ENCODE peak calls at places on chromosomes 4 and X, in nine cellular contexts. One of them, this sample, is unnamed.

GRCh38 chr4:145909331-145909730 is 29.3 kb downstream of the ZNF827 start:
- DNase-seq in bronchial epithelial cell: peak
- DNase-seq in mesothelial cell of epicardium: no peak
- DNase-seq in brain microvascular endothelial cell: no peak
- DNase-seq in lower leg skin: no peak
- DNase-seq in GM23338: peak
- DNase-seq in fibroblast of pulmonary artery: peak
- DNase-seq in MCF 10A: peak
- DNase-seq in tibial artery: no peak
- DNase-seq in this sample: no peak

GRCh38 chrX:11579856-11580595 is 85.7 kb downstream of the ARHGAP6 start:
- DNase-seq in bronchial epithelial cell: no peak
- DNase-seq in mesothelial cell of epicardium: no peak
- DNase-seq in brain microvascular endothelial cell: no peak
- DNase-seq in lower leg skin: no peak
- DNase-seq in GM23338: no peak
- DNase-seq in fibroblast of pulmonary artery: no peak
- DNase-seq in MCF 10A: no peak
- DNase-seq in tibial artery: no peak
- DNase-seq in this sample: no peak

GRCh38 chr4:180057198-180057821 is 2185.9 kb upstream of the TENM3 start:
- DNase-seq in bronchial epithelial cell: no peak
- DNase-seq in mesothelial cell of epicardium: no peak
- DNase-seq in brain microvascular endothelial cell: no peak
- DNase-seq in lower leg skin: no peak
- DNase-seq in GM23338: peak
- DNase-seq in fibroblast of pulmonary artery: no peak
- DNase-seq in MCF 10A: no peak
- DNase-seq in tibial artery: no peak
- DNase-seq in this sample: no peak

GRCh38 chr4:89929425-89930272 is 35.0 kb downstream of the MMRN1 start:
- DNase-seq in bronchial epithelial cell: peak
- DNase-seq in mesothelial cell of epicardium: no peak
- DNase-seq in brain microvascular endothelial cell: no peak
- DNase-seq in lower leg skin: no peak
- DNase-seq in GM23338: no peak
- DNase-seq in fibroblast of pulmonary artery: peak
- DNase-seq in MCF 10A: peak
- DNase-seq in tibial artery: no peak
- DNase-seq in this sample: no peak

GRCh38 chrX:33252306-33252825 is 41.0 kb upstream of the DMD start:
- DNase-seq in bronchial epithelial cell: no peak
- DNase-seq in mesothelial cell of epicardium: no peak
- DNase-seq in brain microvascular endothelial cell: peak
- DNase-seq in lower leg skin: no peak
- DNase-seq in GM23338: peak
- DNase-seq in fibroblast of pulmonary artery: no peak
- DNase-seq in MCF 10A: no peak
- DNase-seq in tibial artery: no peak
- DNase-seq in this sample: no peak

GRCh38 chr4:183398298-183399129 is 45.9 kb upstream of the CDKN2AIP start:
- DNase-seq in bronchial epithelial cell: peak
- DNase-seq in mesothelial cell of epicardium: peak
- DNase-seq in brain microvascular endothelial cell: peak
- DNase-seq in lower leg skin: peak
- DNase-seq in GM23338: peak
- DNase-seq in fibroblast of pulmonary artery: peak
- DNase-seq in MCF 10A: peak
- DNase-seq in tibial artery: peak
- DNase-seq in this sample: no peak

GRCh38 chr4:173360587-173361221 is 10.1 kb upstream of the SAP30 start:
- DNase-seq in bronchial epithelial cell: peak
- DNase-seq in mesothelial cell of epicardium: no peak
- DNase-seq in brain microvascular endothelial cell: no peak
- DNase-seq in lower leg skin: no peak
- DNase-seq in GM23338: peak
- DNase-seq in fibroblast of pulmonary artery: peak
- DNase-seq in MCF 10A: peak
- DNase-seq in tibial artery: no peak
- DNase-seq in this sample: no peak

GRCh38 chr4:106287353-106287969 is 28.5 kb downstream of the TBCK start:
- DNase-seq in bronchial epithelial cell: peak
- DNase-seq in mesothelial cell of epicardium: no peak
- DNase-seq in brain microvascular endothelial cell: peak
- DNase-seq in lower leg skin: no peak
- DNase-seq in GM23338: no peak
- DNase-seq in fibroblast of pulmonary artery: peak
- DNase-seq in MCF 10A: peak
- DNase-seq in tibial artery: no peak
- DNase-seq in this sample: no peak

GRCh38 chrX:153102436-153102835 is 30.2 kb downstream of the PNMA6A start:
- DNase-seq in bronchial epithelial cell: peak
- DNase-seq in mesothelial cell of epicardium: no peak
- DNase-seq in brain microvascular endothelial cell: no peak
- DNase-seq in lower leg skin: no peak
- DNase-seq in GM23338: no peak
- DNase-seq in fibroblast of pulmonary artery: no peak
- DNase-seq in MCF 10A: no peak
- DNase-seq in tibial artery: no peak
- DNase-seq in this sample: no peak

GRCh38 chr4:5989236-5990225 is 28.7 kb downstream of the C4orf50 start:
- DNase-seq in bronchial epithelial cell: no peak
- DNase-seq in mesothelial cell of epicardium: no peak
- DNase-seq in brain microvascular endothelial cell: no peak
- DNase-seq in lower leg skin: peak
- DNase-seq in GM23338: no peak
- DNase-seq in fibroblast of pulmonary artery: no peak
- DNase-seq in MCF 10A: no peak
- DNase-seq in tibial artery: no peak
- DNase-seq in this sample: no peak

GRCh38 chr4:8771258-8771590 is 100.4 kb downstream of the HMX1 start:
- DNase-seq in bronchial epithelial cell: no peak
- DNase-seq in mesothelial cell of epicardium: peak
- DNase-seq in brain microvascular endothelial cell: no peak
- DNase-seq in lower leg skin: peak
- DNase-seq in GM23338: peak
- DNase-seq in fibroblast of pulmonary artery: no peak
- DNase-seq in MCF 10A: no peak
- DNase-seq in tibial artery: no peak
- DNase-seq in this sample: no peak

GRCh38 chr4:111854494-111855087 is 290.7 kb upstream of the FAM241A start:
- DNase-seq in bronchial epithelial cell: peak
- DNase-seq in mesothelial cell of epicardium: no peak
- DNase-seq in brain microvascular endothelial cell: peak
- DNase-seq in lower leg skin: no peak
- DNase-seq in GM23338: peak
- DNase-seq in fibroblast of pulmonary artery: peak
- DNase-seq in MCF 10A: peak
- DNase-seq in tibial artery: no peak
- DNase-seq in this sample: no peak

GRCh38 chr4:107292979-107293378 is 256.9 kb upstream of the DKK2 start:
- DNase-seq in bronchial epithelial cell: peak
- DNase-seq in mesothelial cell of epicardium: no peak
- DNase-seq in brain microvascular endothelial cell: no peak
- DNase-seq in lower leg skin: no peak
- DNase-seq in GM23338: no peak
- DNase-seq in fibroblast of pulmonary artery: no peak
- DNase-seq in MCF 10A: no peak
- DNase-seq in tibial artery: no peak
- DNase-seq in this sample: no peak

GRCh38 chr4:48944252-48944651 is 37.7 kb upstream of the OCIAD2 start:
- DNase-seq in bronchial epithelial cell: peak
- DNase-seq in mesothelial cell of epicardium: no peak
- DNase-seq in brain microvascular endothelial cell: no peak
- DNase-seq in lower leg skin: no peak
- DNase-seq in GM23338: no peak
- DNase-seq in fibroblast of pulmonary artery: peak
- DNase-seq in MCF 10A: peak
- DNase-seq in tibial artery: no peak
- DNase-seq in this sample: no peak

GRCh38 chr4:87165886-87166285 is 54.5 kb downstream of the KLHL8 start:
- DNase-seq in bronchial epithelial cell: no peak
- DNase-seq in mesothelial cell of epicardium: no peak
- DNase-seq in brain microvascular endothelial cell: no peak
- DNase-seq in lower leg skin: no peak
- DNase-seq in GM23338: no peak
- DNase-seq in fibroblast of pulmonary artery: no peak
- DNase-seq in MCF 10A: no peak
- DNase-seq in tibial artery: no peak
- DNase-seq in this sample: no peak

GRCh38 chr4:169823685-169824084 is 65.9 kb upstream of the HPF1 start:
- DNase-seq in bronchial epithelial cell: peak
- DNase-seq in mesothelial cell of epicardium: peak
- DNase-seq in brain microvascular endothelial cell: peak
- DNase-seq in lower leg skin: no peak
- DNase-seq in GM23338: peak
- DNase-seq in fibroblast of pulmonary artery: peak
- DNase-seq in MCF 10A: peak
- DNase-seq in tibial artery: no peak
- DNase-seq in this sample: no peak

GRCh38 chrX:70476166-70476933 is 31.7 kb downstream of the DLG3 start:
- DNase-seq in bronchial epithelial cell: no peak
- DNase-seq in mesothelial cell of epicardium: no peak
- DNase-seq in brain microvascular endothelial cell: no peak
- DNase-seq in lower leg skin: no peak
- DNase-seq in GM23338: peak
- DNase-seq in fibroblast of pulmonary artery: no peak
- DNase-seq in MCF 10A: no peak
- DNase-seq in tibial artery: no peak
- DNase-seq in this sample: no peak

GRCh38 chr4:154989511-154989910 is 208.4 kb downstream of the RBM46 start:
- DNase-seq in bronchial epithelial cell: no peak
- DNase-seq in mesothelial cell of epicardium: no peak
- DNase-seq in brain microvascular endothelial cell: no peak
- DNase-seq in lower leg skin: no peak
- DNase-seq in GM23338: peak
- DNase-seq in fibroblast of pulmonary artery: no peak
- DNase-seq in MCF 10A: no peak
- DNase-seq in tibial artery: no peak
- DNase-seq in this sample: no peak

GRCh38 chr4:122602277-122603142 is 18.4 kb downstream of the IL21 start:
- DNase-seq in bronchial epithelial cell: peak
- DNase-seq in mesothelial cell of epicardium: no peak
- DNase-seq in brain microvascular endothelial cell: peak
- DNase-seq in lower leg skin: no peak
- DNase-seq in GM23338: peak
- DNase-seq in fibroblast of pulmonary artery: peak
- DNase-seq in MCF 10A: peak
- DNase-seq in tibial artery: no peak
- DNase-seq in this sample: no peak

GRCh38 chrX:154730271-154730883 is 20.5 kb downstream of the GAB3 start:
- DNase-seq in bronchial epithelial cell: no peak
- DNase-seq in mesothelial cell of epicardium: no peak
- DNase-seq in brain microvascular endothelial cell: peak
- DNase-seq in lower leg skin: no peak
- DNase-seq in GM23338: no peak
- DNase-seq in fibroblast of pulmonary artery: peak
- DNase-seq in MCF 10A: peak
- DNase-seq in tibial artery: no peak
- DNase-seq in this sample: no peak

GRCh38 chrX:119791437-119792231 is at the start of gene RPL39:
- DNase-seq in bronchial epithelial cell: peak
- DNase-seq in mesothelial cell of epicardium: peak
- DNase-seq in brain microvascular endothelial cell: peak
- DNase-seq in lower leg skin: peak
- DNase-seq in GM23338: peak
- DNase-seq in fibroblast of pulmonary artery: peak
- DNase-seq in MCF 10A: peak
- DNase-seq in tibial artery: peak
- DNase-seq in this sample: peak

DNA sequence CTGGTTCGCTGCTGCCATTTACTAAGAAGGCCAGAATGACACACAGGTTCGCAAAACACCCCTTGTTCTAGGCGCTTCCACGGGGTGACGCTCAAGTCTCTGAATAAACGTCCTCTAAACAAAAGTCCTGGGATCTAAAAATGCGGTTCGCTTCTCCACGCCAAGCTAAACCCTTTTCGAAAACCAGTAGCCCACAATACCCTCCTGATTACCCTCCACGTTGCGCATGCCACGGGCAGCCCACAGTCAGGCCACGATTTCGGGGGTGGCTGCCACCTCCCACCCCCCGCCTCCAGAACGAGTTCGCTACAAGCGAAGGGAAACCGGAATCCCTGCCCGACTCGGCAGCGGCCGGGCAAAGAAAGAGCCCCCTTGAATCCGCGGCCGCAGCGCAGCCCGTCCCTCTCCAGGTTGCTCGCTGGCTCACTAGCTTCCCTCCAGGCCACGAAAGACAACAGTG is 423 bp downstream of the RPL39 start:
- DNase-seq in bronchial epithelial cell: peak
- DNase-seq in mesothelial cell of epicardium: no peak
- DNase-seq in brain microvascular endothelial cell: peak
- DNase-seq in lower leg skin: no peak
- DNase-seq in GM23338: no peak
- DNase-seq in fibroblast of pulmonary artery: peak
- DNase-seq in MCF 10A: peak
- DNase-seq in tibial artery: peak
- DNase-seq in this sample: no peak
- TF ChIP-seq CTCF in bronchial epithelial cell: peak
- TF ChIP-seq CTCF in mesothelial cell of epicardium: no peak
- TF ChIP-seq CTCF in brain microvascular endothelial cell: no peak
- TF ChIP-seq CTCF in lower leg skin: no peak
- TF ChIP-seq CTCF in GM23338: no peak
- TF ChIP-seq CTCF in fibroblast of pulmonary artery: peak
- TF ChIP-seq CTCF in MCF 10A: no peak
- TF ChIP-seq CTCF in tibial artery: no peak
- TF ChIP-seq CTCF in this sample: peak

GRCh38 chr4:47631161-47631560 is 146.1 kb downstream of the ATP10D start:
- DNase-seq in bronchial epithelial cell: no peak
- DNase-seq in mesothelial cell of epicardium: no peak
- DNase-seq in brain microvascular endothelial cell: no peak
- DNase-seq in lower leg skin: no peak
- DNase-seq in GM23338: no peak
- DNase-seq in fibroblast of pulmonary artery: no peak
- DNase-seq in MCF 10A: no peak
- DNase-seq in tibial artery: no peak
- DNase-seq in this sample: no peak
- TF ChIP-seq CTCF in bronchial epithelial cell: no peak
- TF ChIP-seq CTCF in mesothelial cell of epicardium: no peak
- TF ChIP-seq CTCF in brain microvascular endothelial cell: no peak
- TF ChIP-seq CTCF in lower leg skin: no peak
- TF ChIP-seq CTCF in GM23338: no peak
- TF ChIP-seq CTCF in fibroblast of pulmonary artery: no peak
- TF ChIP-seq CTCF in MCF 10A: no peak
- TF ChIP-seq CTCF in tibial artery: no peak
- TF ChIP-seq CTCF in this sample: no peak

GRCh38 chrX:137432609-137433008 is 133.3 kb upstream of the ZIC3 start:
- DNase-seq in bronchial epithelial cell: peak
- DNase-seq in mesothelial cell of epicardium: no peak
- DNase-seq in brain microvascular endothelial cell: no peak
- DNase-seq in lower leg skin: no peak
- DNase-seq in GM23338: peak
- DNase-seq in fibroblast of pulmonary artery: no peak
- DNase-seq in MCF 10A: peak
- DNase-seq in tibial artery: no peak
- DNase-seq in this sample: no peak
- TF ChIP-seq CTCF in bronchial epithelial cell: no peak
- TF ChIP-seq CTCF in mesothelial cell of epicardium: peak
- TF ChIP-seq CTCF in brain microvascular endothelial cell: peak
- TF ChIP-seq CTCF in lower leg skin: no peak
- TF ChIP-seq CTCF in GM23338: peak
- TF ChIP-seq CTCF in fibroblast of pulmonary artery: no peak
- TF ChIP-seq CTCF in MCF 10A: peak
- TF ChIP-seq CTCF in tibial artery: no peak
- TF ChIP-seq CTCF in this sample: peak

GRCh38 chr4:77185681-77186080 is 28.7 kb downstream of the CCNG2 start:
- DNase-seq in bronchial epithelial cell: no peak
- DNase-seq in mesothelial cell of epicardium: no peak
- DNase-seq in brain microvascular endothelial cell: no peak
- DNase-seq in lower leg skin: no peak
- DNase-seq in GM23338: no peak
- DNase-seq in fibroblast of pulmonary artery: no peak
- DNase-seq in MCF 10A: no peak
- DNase-seq in tibial artery: no peak
- DNase-seq in this sample: no peak
- TF ChIP-seq CTCF in bronchial epithelial cell: no peak
- TF ChIP-seq CTCF in mesothelial cell of epicardium: no peak
- TF ChIP-seq CTCF in brain microvascular endothelial cell: no peak
- TF ChIP-seq CTCF in lower leg skin: no peak
- TF ChIP-seq CTCF in GM23338: no peak
- TF ChIP-seq CTCF in fibroblast of pulmonary artery: no peak
- TF ChIP-seq CTCF in MCF 10A: no peak
- TF ChIP-seq CTCF in tibial artery: no peak
- TF ChIP-seq CTCF in this sample: no peak

This sample was measured in osteocyte.